ENCODE peak calls at places on chromosomes 3 and 15, in ten cellular contexts. K is gastrocnemius medialis; Z is Panc1; S is heart left ventricle; Y is GM23338; W is HCT116; J is sigmoid colon; H is CD8-positive, alpha-beta memory T cell; T is GM23248; B is tibial nerve. V is an unnamed sample. For H3K4me1, the result is how much of the 10 kb centered on the place peaks cover.

GRCh38 chr15:78055923-78056713 is 21.4 kb downstream of the TBC1D2B start:
- DNase-seq in K (no peak), Z (no peak), S (no peak), Y (no peak), W (no peak), J (no peak), H (no peak), T (peak), B (no peak), V (peak)

GRCh38 chr3:130801473-130801872 is 54.8 kb upstream of the PIK3R4 start:
- DNase-seq in K (no peak), Z (no peak), S (no peak), Y (no peak), W (no peak), J (no peak), H (no peak), T (no peak), B (no peak), V (no peak)

GRCh38 chr15:67335534-67336222 is 81.1 kb downstream of the IQCH start:
- DNase-seq in K (no peak), Z (no peak), S (no peak), Y (no peak), W (no peak), J (no peak), H (no peak), T (no peak), B (no peak), V (no peak)

GRCh38 chr3:160400048-160400630 is 689 bp downstream of the SMC4 start:
- DNase-seq in K (no peak), Z (no peak), S (peak), Y (peak), W (no peak), J (peak), H (no peak), T (peak), B (no peak), V (peak)

GRCh38 chr3:47985376-47985775 is 30.8 kb downstream of the MAP4 start:
- DNase-seq in K (no peak), Z (no peak), S (no peak), Y (no peak), W (no peak), J (no peak), H (no peak), T (peak), B (no peak), V (no peak)

GRCh38 chr3:107633327-107634141 is 110.8 kb downstream of the BBX start:
- DNase-seq in K (no peak), Z (no peak), S (no peak), Y (no peak), W (no peak), J (no peak), H (no peak), T (no peak), B (no peak), V (peak)

GRCh38 chr3:108119398-108120109 is 28.7 kb upstream of the CD47 start:
- DNase-seq in K (no peak), Z (no peak), S (no peak), Y (no peak), W (no peak), J (no peak), H (no peak), T (no peak), B (no peak), V (no peak)

GRCh38 chr15:33443699-33444098 is 132.9 kb downstream of the RYR3 start:
- DNase-seq in K (no peak), Z (no peak), S (no peak), Y (no peak), W (no peak), J (no peak), H (no peak), T (no peak), B (no peak), V (no peak)

GRCh38 chr3:141103503-141103902 is 52.4 kb downstream of the SPSB4 start:
- DNase-seq in K (no peak), Z (no peak), S (no peak), Y (no peak), W (no peak), J (no peak), H (no peak), T (no peak), B (no peak), V (peak)

GRCh38 chr3:155230382-155230781 is 63.1 kb downstream of the STRIT1 start:
- DNase-seq in K (no peak), Z (no peak), S (no peak), Y (no peak), W (no peak), J (no peak), H (no peak), T (peak), B (no peak), V (no peak)

GRCh38 chr3:194350726-194351071 is 429 bp downstream of the CPN2 start:
- DNase-seq in K (no peak), Z (no peak), S (no peak), Y (no peak), W (no peak), J (no peak), H (no peak), T (no peak), B (no peak), V (no peak)

GRCh38 chr3:25471081-25471768 is 43.2 kb downstream of the RARB start:
- DNase-seq in K (no peak), Z (no peak), S (no peak), Y (no peak), W (no peak), J (no peak), H (no peak), T (no peak), B (no peak), V (no peak)

GRCh38 chr3:20104167-20104661 is 64.0 kb downstream of the KAT2B start:
- DNase-seq in K (no peak), Z (no peak), S (no peak), Y (no peak), W (no peak), J (no peak), H (peak), T (no peak), B (no peak), V (no peak)

GRCh38 chr3:10194328-10195071 is 29.8 kb downstream of the IRAK2 start:
- DNase-seq in K (peak), Z (no peak), S (no peak), Y (no peak), W (no peak), J (no peak), H (peak), T (peak), B (no peak), V (no peak)

GRCh38 chr3:132730891-132731580 is 8.8 kb upstream of the NPHP3 start:
- DNase-seq in K (no peak), Z (no peak), S (no peak), Y (peak), W (no peak), J (no peak), H (no peak), T (peak), B (no peak), V (no peak)

GRCh38 chr3:312170-312569 is 115.6 kb downstream of the CHL1 start:
- DNase-seq in K (no peak), Z (no peak), S (no peak), Y (no peak), W (no peak), J (no peak), H (no peak), T (no peak), B (no peak), V (no peak)

GRCh38 chr3:75012791-75013190 is 398.3 kb upstream of the CNTN3 start:
- DNase-seq in K (no peak), Z (no peak), S (no peak), Y (no peak), W (no peak), J (no peak), H (no peak), T (no peak), B (no peak), V (no peak)

GRCh38 chr3:162492446-162493081 is 996.0 kb downstream of the OTOL1 start:
- DNase-seq in K (no peak), Z (no peak), S (no peak), Y (no peak), W (no peak), J (no peak), H (no peak), T (peak), B (no peak), V (no peak)

GRCh38 chr3:177640319-177640997 is 443.2 kb upstream of the TBL1XR1 start:
- DNase-seq in K (no peak), Z (no peak), S (no peak), Y (peak), W (no peak), J (no peak), H (no peak), T (no peak), B (no peak), V (no peak)

GRCh38 chr3:196666001-196666867 is 26.7 kb downstream of the NRROS start:
- DNase-seq in K (no peak), Z (peak), S (no peak), Y (peak), W (no peak), J (no peak), H (no peak), T (peak), B (peak), V (no peak)

GRCh38 chr3:89278305-89278704 is 170.9 kb downstream of the EPHA3 start:
- DNase-seq in K (no peak), Z (no peak), S (no peak), Y (peak), W (no peak), J (no peak), H (no peak), T (no peak), B (no peak), V (no peak)

GRCh38 chr3:87225659-87226058 is 1.4 kb upstream of the CHMP2B start:
- DNase-seq in K (peak), Z (no peak), S (no peak), Y (no peak), W (no peak), J (peak), H (no peak), T (peak), B (peak), V (peak)

GRCh38 chr15:72865486-72865885 is 81.9 kb upstream of the ADPGK start:
- DNase-seq in K (no peak), Z (no peak), S (no peak), Y (no peak), W (no peak), J (no peak), H (no peak), T (no peak), B (no peak), V (no peak)

GRCh38 chr3:65572175-65572777 is 466.4 kb downstream of the MAGI1 start:
- DNase-seq in K (no peak), Z (no peak), S (no peak), Y (no peak), W (no peak), J (no peak), H (no peak), T (no peak), B (no peak), V (no peak)

GRCh38 chr3:97804471-97804870 is 17.3 kb upstream of the CRYBG3 start:
- DNase-seq in K (no peak), Z (no peak), S (no peak), Y (no peak), W (no peak), J (no peak), H (no peak), T (no peak), B (no peak), V (no peak)

GRCh38 chr3:119579366-119580147 is at the start of gene ADPRH:
- DNase-seq in K (peak), Z (peak), S (peak), Y (peak), W (peak), J (peak), H (peak), T (peak), B (peak), V (peak)

GRCh38 chr15:51935466-51936118 is 36.0 kb downstream of the LEO1 start:
- DNase-seq in K (no peak), Z (no peak), S (no peak), Y (no peak), W (no peak), J (no peak), H (no peak), T (no peak), B (no peak), V (no peak)

GRCh38 chr3:39104961-39105686 is 2.3 kb downstream of the GORASP1 start:
- DNase-seq in K (no peak), Z (no peak), S (no peak), Y (no peak), W (no peak), J (no peak), H (no peak), T (peak), B (no peak), V (no peak)

GRCh38 chr3:85567074-85567676 is 608.4 kb downstream of the CADM2 start:
- DNase-seq in K (no peak), Z (no peak), S (no peak), Y (peak), W (no peak), J (no peak), H (no peak), T (peak), B (peak), V (peak)

GRCh38 chr3:193796089-193796488 is 203.1 kb downstream of the OPA1 start:
- DNase-seq in K (no peak), Z (no peak), S (no peak), Y (no peak), W (no peak), J (no peak), H (no peak), T (no peak), B (no peak), V (no peak)

GRCh38 chr3:156808025-156808424 is 18.1 kb upstream of the LEKR1 start:
- DNase-seq in K (no peak), Z (no peak), S (no peak), Y (no peak), W (no peak), J (no peak), H (no peak), T (peak), B (no peak), V (no peak)

GRCh38 chr3:141642215-141642614 is 95.9 kb upstream of the RNF7 start:
- DNase-seq in K (no peak), Z (no peak), S (no peak), Y (no peak), W (no peak), J (no peak), H (no peak), T (no peak), B (no peak), V (no peak)

DNA sequence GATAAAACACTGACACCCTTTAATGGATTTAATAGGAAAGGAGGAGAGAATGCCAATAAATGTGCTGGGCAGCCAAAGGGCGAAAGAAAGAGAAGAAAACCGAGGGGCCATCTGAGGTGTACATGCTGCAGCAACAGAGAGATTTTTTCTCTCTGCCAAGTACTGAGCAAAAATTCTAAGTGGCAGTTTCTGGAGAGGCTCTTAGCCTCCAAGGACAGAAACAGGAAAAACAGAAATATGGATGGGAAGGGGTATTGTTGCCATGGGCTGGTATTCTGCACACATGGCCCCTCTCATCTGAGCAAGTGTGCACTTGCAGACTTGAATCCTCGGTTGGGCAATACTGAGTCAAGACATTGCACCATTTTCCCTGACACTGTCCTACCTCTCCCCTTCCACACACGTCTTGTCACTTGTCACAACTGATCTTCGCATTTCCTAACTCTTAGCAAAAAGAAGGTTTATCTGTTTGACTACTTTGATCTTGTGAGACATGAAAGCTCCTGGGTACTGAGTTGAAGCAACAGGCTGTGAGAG is 73.9 kb downstream of the PRICKLE2 start:
- DNase-seq in K (no peak), Z (no peak), S (no peak), Y (no peak), W (no peak), J (no peak), H (no peak), T (no peak), B (no peak), V (no peak)
- H3K27ac ChIP-seq in K (no peak), Z (no peak), S (peak), Y (no peak), W (no peak), J (peak), H (no peak), T (peak), B (peak), V (peak)

GRCh38 chr15:39625856-39626255 is 45.0 kb downstream of the THBS1 start:
- DNase-seq in K (no peak), Z (no peak), S (no peak), Y (no peak), W (no peak), J (no peak), H (no peak), T (peak), B (no peak), V (no peak)
- H3K4me1 ChIP-seq in K (under half), Z (under half), S (half or more), Y (under half), W (under half), J (half or more), H (half or more), T (under half), B (under half), V (under half)

DNA sequence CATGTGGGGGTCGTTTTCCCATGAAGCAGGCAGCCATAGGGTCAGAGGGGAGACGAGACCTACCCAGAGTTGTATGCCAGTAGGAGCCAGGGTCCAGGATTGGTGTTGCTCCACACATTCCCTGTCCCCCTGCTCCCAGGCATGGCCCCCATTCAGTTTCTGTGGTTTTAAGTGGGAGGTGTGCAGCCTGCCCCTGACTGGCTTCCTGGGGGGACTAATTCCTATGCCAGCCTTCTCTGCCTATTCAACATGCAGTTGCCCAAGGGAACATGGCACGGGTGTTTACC is 126.3 kb downstream of the EEFSEC start:
- DNase-seq in K (no peak), Z (no peak), S (no peak), Y (no peak), W (no peak), J (no peak), H (no peak), T (no peak), B (no peak), V (no peak)
- H3K27ac ChIP-seq in K (no peak), Z (no peak), S (no peak), Y (no peak), W (no peak), J (peak), H (no peak), T (no peak), B (peak), V (no peak)

DNA sequence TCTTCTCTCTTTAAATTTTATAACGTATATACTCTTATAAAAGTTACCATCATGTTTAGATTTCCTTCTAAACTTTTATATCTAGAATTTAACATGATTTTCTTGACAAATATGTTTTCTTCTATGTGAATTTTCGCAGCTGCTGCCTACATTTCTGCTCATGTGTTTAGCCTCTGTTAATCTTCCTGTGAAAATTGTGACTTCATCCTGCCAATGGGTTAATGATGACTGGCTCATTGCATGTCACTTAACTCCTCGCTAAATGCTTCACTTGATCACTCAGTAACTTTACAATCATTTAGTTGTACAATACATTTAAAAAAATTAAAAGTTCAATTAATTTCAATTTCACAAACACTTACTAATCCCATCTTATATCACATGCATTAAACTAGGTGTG is 178.1 kb downstream of the LPP start:
- DNase-seq in K (no peak), Z (no peak), S (no peak), Y (no peak), W (no peak), J (no peak), H (no peak), T (no peak), B (no peak), V (no peak)
- H3K4me1 ChIP-seq in K (under half), Z (under half), S (under half), Y (under half), W (under half), J (half or more), H (under half), T (under half), B (under half), V (under half)

GRCh38 chr15:70081612-70082011 is 16.1 kb downstream of the TLE3 start:
- DNase-seq in K (no peak), Z (no peak), S (no peak), Y (peak), W (no peak), J (no peak), H (no peak), T (no peak), B (no peak), V (no peak)

GRCh38 chr15:70074380-70074779 is 23.3 kb downstream of the TLE3 start:
- DNase-seq in K (no peak), Z (no peak), S (peak), Y (no peak), W (no peak), J (no peak), H (no peak), T (no peak), B (no peak), V (no peak)

GRCh38 chr15:70077436-70077835 is 20.3 kb downstream of the TLE3 start:
- DNase-seq in K (no peak), Z (no peak), S (peak), Y (no peak), W (no peak), J (peak), H (no peak), T (no peak), B (no peak), V (no peak)

GRCh38 chr15:70079831-70080230 is 17.9 kb downstream of the TLE3 start:
- DNase-seq in K (no peak), Z (no peak), S (no peak), Y (no peak), W (no peak), J (no peak), H (no peak), T (no peak), B (no peak), V (no peak)

DNA sequence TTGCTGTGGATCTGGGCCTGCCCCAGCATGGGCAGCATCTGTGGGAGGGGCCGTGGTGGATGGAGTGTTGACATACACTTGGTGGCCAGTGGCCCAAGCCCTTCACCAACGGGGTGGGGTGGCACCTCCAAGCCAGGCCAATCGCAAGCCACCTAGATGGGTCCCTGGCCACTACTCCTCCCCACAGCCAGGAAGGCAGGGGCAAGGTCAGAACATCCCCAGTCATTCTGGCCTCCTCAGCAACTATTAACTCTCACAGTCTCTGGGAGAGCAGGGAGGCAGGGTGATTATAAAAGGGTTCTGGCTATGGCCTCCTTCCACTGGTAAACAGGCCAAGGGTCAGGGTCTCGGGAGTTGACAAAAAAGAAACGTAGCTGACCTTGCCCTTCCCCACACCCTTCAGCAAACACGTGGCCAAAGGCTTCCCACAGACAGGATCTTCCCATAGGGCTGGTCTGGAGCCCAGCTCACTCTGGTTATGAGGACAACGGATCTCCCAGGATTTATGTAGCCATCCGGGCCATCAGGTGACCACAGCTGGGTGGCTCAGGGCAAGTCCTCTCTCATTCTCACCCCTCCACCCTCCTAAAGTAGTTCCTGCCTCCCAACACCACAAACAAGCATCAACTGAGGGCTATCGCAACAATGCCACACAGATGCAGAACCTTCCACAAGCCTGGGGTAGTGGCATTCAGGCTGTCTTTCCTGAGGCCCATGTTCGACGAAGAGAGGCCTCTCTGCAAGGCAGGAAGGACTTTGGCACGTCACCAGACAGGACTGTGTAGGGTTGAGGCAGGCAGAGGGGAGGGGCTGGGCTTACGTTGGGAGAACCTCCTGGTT is 18.9 kb downstream of the TLE3 start:
- DNase-seq in K (no peak), Z (no peak), S (peak), Y (no peak), W (no peak), J (no peak), H (no peak), T (no peak), B (no peak), V (no peak)
- H3K27ac ChIP-seq in K (no peak), Z (no peak), S (no peak), Y (no peak), W (no peak), J (peak), H (no peak), T (no peak), B (peak), V (no peak)

DNA sequence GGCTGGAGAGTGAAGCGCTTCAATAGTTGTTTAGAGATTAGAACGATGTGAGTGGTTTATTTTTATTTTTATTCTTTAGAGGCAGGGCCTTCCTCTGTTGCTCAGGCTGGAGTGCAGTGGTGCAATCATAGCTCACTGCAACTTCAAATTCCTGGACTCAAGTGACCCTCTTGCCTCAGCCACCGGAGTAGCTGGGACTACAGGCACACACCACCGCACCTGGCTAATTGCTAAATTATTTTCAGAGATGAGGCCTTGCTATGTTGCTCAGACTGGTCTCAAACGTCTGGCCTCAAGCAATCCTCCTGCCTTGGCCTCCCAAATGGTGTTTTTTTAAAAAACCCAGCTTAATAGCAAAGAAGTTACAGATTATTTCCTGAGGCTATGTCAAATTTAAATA is 29.0 kb downstream of the PPARG start:
- DNase-seq in K (no peak), Z (no peak), S (no peak), Y (no peak), W (no peak), J (no peak), H (no peak), T (no peak), B (no peak), V (no peak)
- H3K4me1 ChIP-seq in K (under half), Z (under half), S (under half), Y (under half), W (under half), J (under half), H (under half), T (under half), B (under half), V (under half)

V was measured in adrenal gland.